ENCODE peak calls at places on chromosomes 16 and 17, in seven cellular contexts. I is fibroblast of lung, D is pancreas, C is foreskin fibroblast, Y is nephron progenitor cell, X is breast epithelium, A is stomach. S is an unnamed sample.

GRCh38 chr17:34637041-34637547 is 57.7 kb downstream of the TMEM132E start:
- DNase-seq in I (no peak), X (no peak), Y (no peak), A (no peak), D (no peak), C (no peak), S (no peak)

GRCh38 chr16:85233520-85233919 is 121.2 kb upstream of the CIBAR2 start:
- DNase-seq in C (no peak), I (no peak), Y (no peak), X (no peak), A (no peak), D (no peak), S (no peak)

GRCh38 chr17:46771601-46772012 is 46.9 kb downstream of the WNT3 start:
- DNase-seq in I (peak), A (peak), X (no peak), Y (peak), C (peak), D (no peak), S (no peak)

GRCh38 chr16:74673876-74674275 is 7.2 kb upstream of the RFWD3 start:
- DNase-seq in I (no peak), Y (no peak), X (no peak), D (no peak), A (no peak), C (no peak), S (no peak)

GRCh38 chr17:3845361-3845753 is 689 bp downstream of the NCBP3 start:
- DNase-seq in D (no peak), X (no peak), A (no peak), I (peak), C (peak), Y (no peak), S (no peak)

GRCh38 chr17:30415491-30415890 is 36.8 kb downstream of the CPD start:
- DNase-seq in A (no peak), X (no peak), I (peak), D (no peak), Y (no peak), C (peak), S (no peak)

GRCh38 chr17:50102164-50102991 is 7.2 kb downstream of the PDK2 start:
- DNase-seq in A (peak), D (peak), C (no peak), I (no peak), Y (no peak), X (no peak), S (no peak)

GRCh38 chr17:13833921-13834320 is 232.2 kb upstream of the HS3ST3A1 start:
- DNase-seq in D (no peak), X (no peak), A (no peak), Y (no peak), I (peak), C (no peak), S (no peak)

GRCh38 chr16:75095204-75095621 is 21.4 kb downstream of the LDHD start:
- DNase-seq in A (no peak), X (no peak), D (no peak), C (no peak), I (no peak), Y (no peak), S (peak)

GRCh38 chr17:77810536-77810935 is 148.0 kb upstream of the TNRC6C start:
- DNase-seq in I (peak), C (peak), D (no peak), Y (no peak), X (no peak), A (no peak), S (no peak)

GRCh38 chr17:77649717-77650211 is 308.7 kb upstream of the TNRC6C start:
- DNase-seq in C (peak), I (peak), X (no peak), Y (no peak), A (no peak), D (no peak), S (no peak)

GRCh38 chr16:47905771-47906170 is 250.0 kb downstream of the ABCC12 start:
- DNase-seq in Y (no peak), X (no peak), A (no peak), D (no peak), C (peak), I (peak), S (no peak)

GRCh38 chr17:50075446-50076032 is 19.6 kb upstream of the PDK2 start:
- DNase-seq in A (no peak), X (no peak), C (no peak), D (no peak), I (no peak), Y (no peak), S (no peak)

GRCh38 chr17:70622382-70623260 is 453.3 kb downstream of the KCNJ2 start:
- DNase-seq in A (peak), Y (peak), C (peak), X (no peak), I (peak), D (no peak), S (peak)

GRCh38 chr16:85312174-85312573 is 199.9 kb upstream of the CIBAR2 start:
- DNase-seq in C (no peak), Y (no peak), A (no peak), D (no peak), X (no peak), I (no peak), S (no peak)

GRCh38 chr17:74852237-74853047 is 7.2 kb downstream of the GRIN2C start:
- DNase-seq in A (no peak), Y (peak), D (no peak), C (peak), X (no peak), I (peak), S (no peak)

GRCh38 chr17:19510903-19511302 is 22.8 kb upstream of the SLC47A1 start:
- DNase-seq in D (no peak), I (no peak), X (no peak), C (peak), Y (peak), A (no peak), S (no peak)

GRCh38 chr17:19502517-19502916 is 31.1 kb upstream of the SLC47A1 start:
- DNase-seq in X (peak), Y (no peak), A (no peak), D (no peak), I (no peak), C (no peak), S (no peak)

GRCh38 chr17:19508327-19508867 is 25.3 kb upstream of the SLC47A1 start:
- DNase-seq in X (no peak), C (no peak), I (no peak), A (no peak), Y (peak), D (peak), S (no peak)

GRCh38 chr17:19507673-19508326 is 25.9 kb upstream of the SLC47A1 start:
- DNase-seq in A (peak), Y (peak), X (peak), C (peak), D (peak), I (peak), S (peak)
- TF ChIP-seq CTCF in A (no peak), Y (no peak), X (no peak), C (no peak), D (no peak), I (no peak), S (no peak)

DNA sequence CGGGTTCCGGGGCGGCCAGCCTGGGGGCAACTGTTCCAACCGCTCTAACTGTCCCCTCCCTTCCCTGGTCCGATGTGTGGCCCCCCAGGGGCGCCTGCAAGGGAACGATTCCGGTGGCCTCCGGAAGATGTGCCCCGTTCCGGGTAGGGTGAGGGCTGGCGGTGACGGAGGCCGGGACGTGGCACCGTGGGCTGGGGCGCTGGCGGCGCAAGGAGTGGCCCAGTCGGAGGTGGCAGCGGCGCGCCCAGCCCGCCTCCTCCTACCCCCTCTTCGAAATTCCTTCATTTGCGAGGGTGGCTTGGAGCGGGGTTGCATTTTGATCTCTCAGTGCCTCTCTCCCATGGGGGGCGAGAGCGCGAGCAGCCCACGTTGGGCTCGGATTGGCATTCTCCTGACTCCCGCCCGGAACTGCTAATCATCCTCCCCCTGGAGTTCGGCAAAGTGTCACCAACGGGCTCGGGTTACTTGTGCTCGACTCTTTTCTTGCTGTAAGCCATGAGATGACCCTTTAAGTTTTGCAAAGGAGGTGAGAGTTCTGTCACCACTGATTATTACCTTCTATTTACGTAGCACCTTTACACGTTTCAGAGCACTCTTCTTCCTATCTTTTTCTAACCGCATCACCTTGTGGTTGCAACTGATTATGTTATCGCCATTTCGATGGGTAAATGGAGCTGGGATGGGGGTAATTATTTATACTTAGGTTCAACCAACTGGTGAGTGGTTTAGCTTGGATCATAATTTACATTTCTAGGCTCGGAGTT is 667 bp downstream of the NDEL1 start:
- DNase-seq in C (peak), I (peak), A (peak), X (peak), Y (peak), D (peak), S (peak)
- TF ChIP-seq CTCF in C (peak), I (no peak), A (no peak), X (no peak), Y (no peak), D (no peak), S (no peak)

GRCh38 chr17:19317359-19318095 is 45.0 kb downstream of the B9D1 start:
- DNase-seq in D (peak), I (peak), C (peak), Y (peak), A (peak), X (no peak), S (peak)
- TF ChIP-seq CTCF in D (no peak), I (peak), C (peak), Y (peak), A (no peak), X (no peak), S (no peak)

GRCh38 chr17:78977992-78978973 is 1.4 kb downstream of the LGALS3BP start:
- DNase-seq in C (no peak), D (no peak), A (peak), X (no peak), Y (no peak), I (no peak), S (no peak)
- TF ChIP-seq CTCF in C (no peak), D (no peak), A (no peak), X (no peak), Y (no peak), I (no peak), S (no peak)